ENCODE peak calls at places on chromosomes 1 and 21, in six cellular contexts. One of them, this sample, is unnamed.

GRCh38 chr1:2194319-2194897 is at the start of gene FAAP20:
- DNase-seq in mesendoderm: peak; percentile 63
- DNase-seq in Caco-2: peak; percentile 54
- DNase-seq in neural progenitor cell: peak; percentile 88
- DNase-seq in left ventricle myocardium inferior: peak; percentile 77
- DNase-seq in thoracic aorta: no peak
- DNase-seq in this sample: peak; percentile 20

GRCh38 chr1:44103270-44104131 is 15.1 kb upstream of the KLF17 start:
- DNase-seq in thoracic aorta: no peak
- DNase-seq in left ventricle myocardium inferior: no peak
- DNase-seq in mesendoderm: peak; percentile 49
- DNase-seq in Caco-2: no peak
- DNase-seq in neural progenitor cell: peak; percentile 76
- DNase-seq in this sample: no peak

GRCh38 chr1:51877434-51878306 is 857 bp downstream of the NRDC start:
- DNase-seq in neural progenitor cell: no peak
- DNase-seq in mesendoderm: peak; percentile 57
- DNase-seq in Caco-2: peak; percentile 35
- DNase-seq in left ventricle myocardium inferior: no peak
- DNase-seq in thoracic aorta: no peak
- DNase-seq in this sample: peak; percentile 53

GRCh38 chr1:7280257-7280656 is 490.8 kb upstream of the VAMP3 start:
- DNase-seq in mesendoderm: no peak
- DNase-seq in thoracic aorta: no peak
- DNase-seq in Caco-2: no peak
- DNase-seq in left ventricle myocardium inferior: no peak
- DNase-seq in neural progenitor cell: no peak
- DNase-seq in this sample: no peak

GRCh38 chr1:9066945-9067807 is 2.3 kb downstream of the SLC2A5 start:
- DNase-seq in left ventricle myocardium inferior: peak; percentile 68
- DNase-seq in neural progenitor cell: no peak
- DNase-seq in mesendoderm: no peak
- DNase-seq in Caco-2: no peak
- DNase-seq in thoracic aorta: no peak
- DNase-seq in this sample: peak; percentile 90

GRCh38 chr1:104765115-104765514 is 1015.4 kb downstream of the AMY1C start:
- DNase-seq in Caco-2: no peak
- DNase-seq in thoracic aorta: no peak
- DNase-seq in left ventricle myocardium inferior: no peak
- DNase-seq in neural progenitor cell: no peak
- DNase-seq in mesendoderm: no peak
- DNase-seq in this sample: no peak

GRCh38 chr1:41641483-41641829 is 157.0 kb upstream of the EDN2 start:
- DNase-seq in left ventricle myocardium inferior: no peak
- DNase-seq in mesendoderm: no peak
- DNase-seq in neural progenitor cell: no peak
- DNase-seq in thoracic aorta: no peak
- DNase-seq in Caco-2: no peak
- DNase-seq in this sample: no peak

GRCh38 chr1:187817782-187818181 is 989.0 kb downstream of the PLA2G4A start:
- DNase-seq in mesendoderm: no peak
- DNase-seq in Caco-2: no peak
- DNase-seq in neural progenitor cell: no peak
- DNase-seq in left ventricle myocardium inferior: no peak
- DNase-seq in thoracic aorta: no peak
- DNase-seq in this sample: no peak

GRCh38 chr1:184854456-184855180 is 100.0 kb upstream of the EDEM3 start:
- DNase-seq in mesendoderm: no peak
- DNase-seq in Caco-2: no peak
- DNase-seq in neural progenitor cell: no peak
- DNase-seq in thoracic aorta: no peak
- DNase-seq in left ventricle myocardium inferior: no peak
- DNase-seq in this sample: peak; percentile 58

GRCh38 chr21:42003051-42003461 is 7.1 kb downstream of the ZBTB21 start:
- DNase-seq in left ventricle myocardium inferior: no peak
- DNase-seq in Caco-2: no peak
- DNase-seq in mesendoderm: no peak
- DNase-seq in thoracic aorta: no peak
- DNase-seq in neural progenitor cell: no peak
- DNase-seq in this sample: peak; percentile 71

GRCh38 chr21:43953028-43953427 is 59.1 kb upstream of the TRAPPC10 start:
- DNase-seq in neural progenitor cell: no peak
- DNase-seq in thoracic aorta: no peak
- DNase-seq in Caco-2: no peak
- DNase-seq in mesendoderm: no peak
- DNase-seq in left ventricle myocardium inferior: peak; percentile 52
- DNase-seq in this sample: no peak

GRCh38 chr1:166080965-166081870 is 85.6 kb downstream of the FAM78B start:
- DNase-seq in neural progenitor cell: no peak
- DNase-seq in left ventricle myocardium inferior: no peak
- DNase-seq in Caco-2: no peak
- DNase-seq in mesendoderm: no peak
- DNase-seq in thoracic aorta: no peak
- DNase-seq in this sample: peak; percentile 70

DNA sequence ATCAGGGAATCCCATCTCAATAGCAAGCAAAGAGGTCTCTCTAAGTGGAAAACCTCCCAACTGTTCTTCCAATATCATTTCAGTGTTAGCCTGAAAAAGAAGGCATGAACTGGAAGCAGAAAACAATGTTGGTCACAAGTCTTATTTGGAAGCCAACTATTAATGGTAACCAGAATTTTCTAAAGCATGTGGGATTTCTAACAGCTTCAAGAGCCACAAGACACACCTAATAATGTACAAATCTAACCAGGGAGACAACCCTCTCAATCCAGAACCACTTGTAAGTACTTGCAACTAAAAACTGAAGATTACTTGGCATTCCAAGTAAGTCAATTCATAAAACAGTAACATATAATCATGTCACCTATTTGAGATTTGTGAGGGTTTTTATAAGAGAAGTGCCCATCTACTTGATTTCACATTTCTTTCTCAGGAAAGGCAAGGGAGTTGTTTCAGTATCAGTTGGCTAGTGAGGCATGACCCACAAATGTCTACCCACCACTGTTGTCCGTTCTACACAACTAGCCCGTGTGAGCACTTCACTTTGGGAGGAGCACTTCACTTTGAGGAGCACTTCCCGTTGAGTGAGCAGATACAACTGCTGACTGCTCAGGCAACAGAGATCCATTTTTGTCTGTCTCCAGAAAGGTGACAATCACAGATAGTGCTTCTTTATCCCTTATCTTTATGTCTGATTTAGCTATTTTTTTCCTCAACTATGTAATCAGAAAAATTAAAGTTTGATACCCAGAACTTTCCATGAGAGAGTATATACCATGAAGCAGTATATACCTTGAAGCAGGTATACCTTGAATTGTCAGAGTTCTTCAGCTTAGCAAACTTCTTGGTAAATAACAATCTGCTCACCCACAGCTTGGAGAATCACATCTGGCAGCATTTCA is 11.1 kb downstream of the STX6 start:
- DNase-seq in left ventricle myocardium inferior: no peak
- DNase-seq in neural progenitor cell: no peak
- DNase-seq in thoracic aorta: no peak
- DNase-seq in mesendoderm: no peak
- DNase-seq in Caco-2: no peak
- DNase-seq in this sample: no peak
- H3K4me1 ChIP-seq in left ventricle myocardium inferior: peaks cover 31% of the 10 kb centered on the region
- H3K4me1 ChIP-seq in neural progenitor cell: peaks cover 13% of the 10 kb centered on the region
- H3K4me1 ChIP-seq in thoracic aorta: peaks cover 56% of the 10 kb centered on the region
- H3K4me1 ChIP-seq in mesendoderm: no peaks in the 10 kb centered on the region
- H3K4me1 ChIP-seq in Caco-2: peaks cover 15% of the 10 kb centered on the region
- H3K4me1 ChIP-seq in this sample: peaks cover 9% of the 10 kb centered on the region

GRCh38 chr1:164771568-164772350 is 212.8 kb downstream of the PBX1 start:
- DNase-seq in neural progenitor cell: no peak
- DNase-seq in Caco-2: peak; percentile 84
- DNase-seq in thoracic aorta: no peak
- DNase-seq in left ventricle myocardium inferior: no peak
- DNase-seq in mesendoderm: peak; percentile 88
- DNase-seq in this sample: peak; percentile 81

GRCh38 chr1:164769504-164770148 is 210.6 kb downstream of the PBX1 start:
- DNase-seq in neural progenitor cell: no peak
- DNase-seq in mesendoderm: no peak
- DNase-seq in left ventricle myocardium inferior: no peak
- DNase-seq in thoracic aorta: no peak
- DNase-seq in Caco-2: no peak
- DNase-seq in this sample: no peak

GRCh38 chr1:164770149-164770529 is 211.2 kb downstream of the PBX1 start:
- DNase-seq in mesendoderm: no peak
- DNase-seq in neural progenitor cell: no peak
- DNase-seq in Caco-2: no peak
- DNase-seq in left ventricle myocardium inferior: no peak
- DNase-seq in thoracic aorta: no peak
- DNase-seq in this sample: no peak

GRCh38 chr1:164772635-164773034 is 213.7 kb downstream of the PBX1 start:
- DNase-seq in mesendoderm: peak; percentile 95
- DNase-seq in Caco-2: peak; percentile 76
- DNase-seq in left ventricle myocardium inferior: peak; percentile 53
- DNase-seq in thoracic aorta: peak; percentile 60
- DNase-seq in neural progenitor cell: no peak
- DNase-seq in this sample: peak; percentile 98

GRCh38 chr1:164771001-164771550 is 212.1 kb downstream of the PBX1 start:
- DNase-seq in left ventricle myocardium inferior: no peak
- DNase-seq in Caco-2: no peak
- DNase-seq in neural progenitor cell: no peak
- DNase-seq in thoracic aorta: no peak
- DNase-seq in mesendoderm: no peak
- DNase-seq in this sample: peak; percentile 59
- H3K4me1 ChIP-seq in left ventricle myocardium inferior: peaks cover 85% of the 10 kb centered on the region
- H3K4me1 ChIP-seq in Caco-2: peaks cover 80% of the 10 kb centered on the region
- H3K4me1 ChIP-seq in neural progenitor cell: peaks cover 33% of the 10 kb centered on the region
- H3K4me1 ChIP-seq in thoracic aorta: peaks cover 77% of the 10 kb centered on the region
- H3K4me1 ChIP-seq in mesendoderm: peaks cover 24% of the 10 kb centered on the region
- H3K4me1 ChIP-seq in this sample: peaks cover 49% of the 10 kb centered on the region

GRCh38 chr1:20185834-20186782 is at the start of the genes PLA2G2C and UBXN10:
- DNase-seq in left ventricle myocardium inferior: peak; percentile 59
- DNase-seq in mesendoderm: peak; percentile 89
- DNase-seq in Caco-2: peak; percentile 38
- DNase-seq in thoracic aorta: no peak
- DNase-seq in neural progenitor cell: peak; percentile 67
- DNase-seq in this sample: no peak
- H3K4me1 ChIP-seq in left ventricle myocardium inferior: peaks cover 31% of the 10 kb centered on the region
- H3K4me1 ChIP-seq in mesendoderm: peaks cover 5% of the 10 kb centered on the region
- H3K4me1 ChIP-seq in Caco-2: no peaks in the 10 kb centered on the region
- H3K4me1 ChIP-seq in thoracic aorta: no peaks in the 10 kb centered on the region
- H3K4me1 ChIP-seq in neural progenitor cell: no peaks in the 10 kb centered on the region
- H3K4me1 ChIP-seq in this sample: peaks cover 7% of the 10 kb centered on the region

DNA sequence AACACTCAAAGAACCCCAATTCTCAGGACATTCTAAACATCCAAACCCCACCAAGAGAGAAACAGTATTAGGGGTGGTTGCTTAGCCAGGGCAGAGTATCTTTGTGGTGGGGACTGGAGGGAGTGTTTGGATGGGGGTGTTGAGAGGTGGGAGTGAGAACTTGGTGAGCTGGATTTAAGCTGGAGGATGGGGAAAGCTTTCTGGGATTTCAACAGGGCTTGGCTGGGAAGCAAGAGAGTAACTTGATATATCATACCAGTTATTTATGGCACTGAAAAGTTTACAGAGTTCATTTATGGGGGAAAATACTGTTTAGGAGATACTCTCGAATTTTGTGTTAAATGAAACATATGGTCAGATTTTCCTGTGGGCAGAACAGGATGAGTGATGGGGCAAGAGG is 6.8 kb upstream of the CNIH3 start:
- DNase-seq in mesendoderm: no peak
- DNase-seq in Caco-2: no peak
- DNase-seq in neural progenitor cell: no peak
- DNase-seq in left ventricle myocardium inferior: no peak
- DNase-seq in thoracic aorta: no peak
- DNase-seq in this sample: no peak
- H3K4me1 ChIP-seq in mesendoderm: peaks cover 7% of the 10 kb centered on the region
- H3K4me1 ChIP-seq in Caco-2: peaks cover 31% of the 10 kb centered on the region
- H3K4me1 ChIP-seq in neural progenitor cell: no peaks in the 10 kb centered on the region
- H3K4me1 ChIP-seq in left ventricle myocardium inferior: no peaks in the 10 kb centered on the region
- H3K4me1 ChIP-seq in thoracic aorta: no peaks in the 10 kb centered on the region
- H3K4me1 ChIP-seq in this sample: no peaks in the 10 kb centered on the region

GRCh38 chr1:161068306-161069200 is 1.1 kb downstream of the ARHGAP30 start:
- DNase-seq in left ventricle myocardium inferior: peak; percentile 70
- DNase-seq in Caco-2: no peak
- DNase-seq in neural progenitor cell: no peak
- DNase-seq in thoracic aorta: no peak
- DNase-seq in mesendoderm: no peak
- DNase-seq in this sample: no peak
- H3K4me1 ChIP-seq in left ventricle myocardium inferior: no peaks in the 10 kb centered on the region
- H3K4me1 ChIP-seq in Caco-2: no peaks in the 10 kb centered on the region
- H3K4me1 ChIP-seq in neural progenitor cell: no peaks in the 10 kb centered on the region
- H3K4me1 ChIP-seq in thoracic aorta: no peaks in the 10 kb centered on the region
- H3K4me1 ChIP-seq in mesendoderm: peaks cover 3% of the 10 kb centered on the region
- H3K4me1 ChIP-seq in this sample: no peaks in the 10 kb centered on the region

GRCh38 chr1:1179339-1179982 is 5.8 kb downstream of the TTLL10 start:
- DNase-seq in neural progenitor cell: peak; percentile 2
- DNase-seq in left ventricle myocardium inferior: peak; percentile 9
- DNase-seq in thoracic aorta: no peak
- DNase-seq in Caco-2: peak; percentile 23
- DNase-seq in mesendoderm: no peak
- DNase-seq in this sample: no peak

GRCh38 chr1:1175221-1176062 is 1.8 kb downstream of the TTLL10 start:
- DNase-seq in mesendoderm: no peak
- DNase-seq in Caco-2: peak; percentile 17
- DNase-seq in left ventricle myocardium inferior: no peak
- DNase-seq in neural progenitor cell: no peak
- DNase-seq in thoracic aorta: no peak
- DNase-seq in this sample: no peak

GRCh38 chr1:1178794-1179331 is 5.2 kb downstream of the TTLL10 start:
- DNase-seq in mesendoderm: no peak
- DNase-seq in Caco-2: peak; percentile 19
- DNase-seq in thoracic aorta: no peak
- DNase-seq in neural progenitor cell: peak; percentile 1
- DNase-seq in left ventricle myocardium inferior: peak; percentile 7
- DNase-seq in this sample: no peak

GRCh38 chr1:1177452-1178206 is 3.9 kb downstream of the TTLL10 start:
- DNase-seq in Caco-2: peak; percentile 12
- DNase-seq in thoracic aorta: no peak
- DNase-seq in neural progenitor cell: peak; percentile 1
- DNase-seq in left ventricle myocardium inferior: no peak
- DNase-seq in mesendoderm: no peak
- DNase-seq in this sample: no peak

GRCh38 chr1:1176931-1177330 is 3.3 kb downstream of the TTLL10 start:
- DNase-seq in Caco-2: no peak
- DNase-seq in neural progenitor cell: no peak
- DNase-seq in left ventricle myocardium inferior: no peak
- DNase-seq in mesendoderm: no peak
- DNase-seq in thoracic aorta: no peak
- DNase-seq in this sample: no peak
- H3K4me1 ChIP-seq in Caco-2: peaks cover 6% of the 10 kb centered on the region
- H3K4me1 ChIP-seq in neural progenitor cell: peaks cover 13% of the 10 kb centered on the region
- H3K4me1 ChIP-seq in left ventricle myocardium inferior: peaks cover 7% of the 10 kb centered on the region
- H3K4me1 ChIP-seq in mesendoderm: no peaks in the 10 kb centered on the region
- H3K4me1 ChIP-seq in thoracic aorta: no peaks in the 10 kb centered on the region
- H3K4me1 ChIP-seq in this sample: no peaks in the 10 kb centered on the region